ENCODE peak calls at places on chromosomes 2 and 18, in four cellular contexts. One of them, this sample, is unnamed.

GRCh38 chr2:236862961-236863728 is 222.5 kb upstream of the COPS8 start:
- DNase-seq in NCI-H2081: no peak
- DNase-seq in HCT116: no peak
- DNase-seq in SW480: no peak
- DNase-seq in this sample: no peak

GRCh38 chr18:30358545-30358944 is 684.0 kb downstream of the DSC3 start:
- DNase-seq in NCI-H2081: no peak
- DNase-seq in HCT116: no peak
- DNase-seq in SW480: peak; percentile 1
- DNase-seq in this sample: no peak

GRCh38 chr2:15874854-15875776 is 65.2 kb upstream of the MYCN start:
- DNase-seq in NCI-H2081: no peak
- DNase-seq in HCT116: no peak
- DNase-seq in SW480: no peak
- DNase-seq in this sample: no peak

GRCh38 chr2:43484323-43484930 is 111.4 kb downstream of the THADA start:
- DNase-seq in NCI-H2081: peak; percentile 49
- DNase-seq in HCT116: peak; percentile 73
- DNase-seq in SW480: peak; percentile 81
- DNase-seq in this sample: peak; percentile 64

GRCh38 chr2:64404002-64404731 is 49.8 kb upstream of the LGALSL start:
- DNase-seq in NCI-H2081: peak; percentile 90
- DNase-seq in HCT116: no peak
- DNase-seq in SW480: no peak
- DNase-seq in this sample: no peak

GRCh38 chr18:75384144-75384543 is 43.4 kb downstream of the SMIM21 start:
- DNase-seq in NCI-H2081: no peak
- DNase-seq in HCT116: no peak
- DNase-seq in SW480: no peak
- DNase-seq in this sample: no peak

GRCh38 chr2:230879271-230879882 is 14.6 kb downstream of the ITM2C start:
- DNase-seq in NCI-H2081: no peak
- DNase-seq in HCT116: no peak
- DNase-seq in SW480: no peak
- DNase-seq in this sample: no peak

GRCh38 chr2:178914259-178914849 is 107.1 kb upstream of the TTN start:
- DNase-seq in NCI-H2081: peak; percentile 75
- DNase-seq in HCT116: peak; percentile 63
- DNase-seq in SW480: peak; percentile 68
- DNase-seq in this sample: peak; percentile 69

GRCh38 chr2:220228310-220229006 is 601.0 kb downstream of the SLC4A3 start:
- DNase-seq in NCI-H2081: no peak
- DNase-seq in HCT116: peak; percentile 97
- DNase-seq in SW480: peak; percentile 89
- DNase-seq in this sample: peak; percentile 59

GRCh38 chr2:26770986-26771586 is 7.0 kb downstream of the SLC35F6 start:
- DNase-seq in NCI-H2081: no peak
- DNase-seq in HCT116: no peak
- DNase-seq in SW480: peak; percentile 23
- DNase-seq in this sample: no peak

GRCh38 chr2:239459056-239459455 is 58.2 kb upstream of the HDAC4 start:
- DNase-seq in NCI-H2081: no peak
- DNase-seq in HCT116: no peak
- DNase-seq in SW480: no peak
- DNase-seq in this sample: no peak

GRCh38 chr2:18169787-18170175 is 291.3 kb downstream of the KCNS3 start:
- DNase-seq in NCI-H2081: no peak
- DNase-seq in HCT116: no peak
- DNase-seq in SW480: no peak
- DNase-seq in this sample: no peak

GRCh38 chr2:207107551-207107950 is 58.2 kb downstream of the KLF7 start:
- DNase-seq in NCI-H2081: peak; percentile 49
- DNase-seq in HCT116: no peak
- DNase-seq in SW480: no peak
- DNase-seq in this sample: no peak

GRCh38 chr2:20608666-20609348 is 42.1 kb downstream of the HS1BP3 start:
- DNase-seq in NCI-H2081: no peak
- DNase-seq in HCT116: no peak
- DNase-seq in SW480: no peak
- DNase-seq in this sample: no peak

GRCh38 chr18:73869182-73869581 is 278.5 kb downstream of the FBXO15 start:
- DNase-seq in NCI-H2081: no peak
- DNase-seq in HCT116: no peak
- DNase-seq in SW480: no peak
- DNase-seq in this sample: no peak

GRCh38 chr2:45910473-45911060 is 259.1 kb downstream of the PRKCE start:
- DNase-seq in NCI-H2081: no peak
- DNase-seq in HCT116: no peak
- DNase-seq in SW480: no peak
- DNase-seq in this sample: no peak

GRCh38 chr2:170685591-170685990 is 29.5 kb upstream of the SP5 start:
- DNase-seq in NCI-H2081: no peak
- DNase-seq in HCT116: no peak
- DNase-seq in SW480: peak; percentile 66
- DNase-seq in this sample: no peak

GRCh38 chr2:33366473-33366872 is 110.0 kb upstream of the RASGRP3 start:
- DNase-seq in NCI-H2081: no peak
- DNase-seq in HCT116: no peak
- DNase-seq in SW480: no peak
- DNase-seq in this sample: no peak

This sample was measured in Panc1.